ENCODE peak calls at places on chromosome 10, in ten cellular contexts. O, X, N, Z, D, W, M, T, U and I are unnamed samples.

GRCh38 chr10:3071405-3072198 is 4.3 kb downstream of the PFKP start:
- DNase-seq in O (peak), X (peak), N (peak), Z (no peak), D (peak), W (no peak), M (no peak), T (peak), U (no peak), I (peak)

GRCh38 chr10:5496261-5497250 is 2.8 kb downstream of the CALML5 start:
- DNase-seq in O (no peak), X (no peak), N (no peak), Z (no peak), D (no peak), W (no peak), M (no peak), T (no peak), U (peak), I (no peak)

GRCh38 chr10:73591935-73592699 is 975 bp upstream of the USP54 start:
- DNase-seq in O (peak), X (peak), N (no peak), Z (no peak), D (peak), W (no peak), M (peak), T (peak), U (peak), I (peak)

GRCh38 chr10:71093531-71093930 is 118.8 kb upstream of the UNC5B start:
- DNase-seq in O (no peak), X (no peak), N (no peak), Z (peak), D (no peak), W (no peak), M (no peak), T (no peak), U (no peak), I (no peak)

GRCh38 chr10:89805599-89806013 is 104.2 kb downstream of the KIF20B start:
- DNase-seq in O (no peak), X (peak), N (no peak), Z (no peak), D (no peak), W (no peak), M (no peak), T (no peak), U (no peak), I (no peak)

GRCh38 chr10:14926722-14927416 is 27.0 kb downstream of the DCLRE1C start:
- DNase-seq in O (no peak), X (no peak), N (no peak), Z (no peak), D (no peak), W (no peak), M (no peak), T (no peak), U (no peak), I (no peak)

GRCh38 chr10:17607603-17608332 is 9.4 kb downstream of the HACD1 start:
- DNase-seq in O (peak), X (peak), N (peak), Z (no peak), D (peak), W (no peak), M (peak), T (peak), U (no peak), I (peak)

GRCh38 chr10:75137533-75138438 is 26.3 kb downstream of the SAMD8 start:
- DNase-seq in O (peak), X (peak), N (peak), Z (no peak), D (peak), W (no peak), M (no peak), T (peak), U (no peak), I (peak)

GRCh38 chr10:87694011-87694794 is 34.5 kb downstream of the PAPSS2 start:
- DNase-seq in O (no peak), X (no peak), N (peak), Z (peak), D (no peak), W (no peak), M (no peak), T (no peak), U (no peak), I (no peak)

GRCh38 chr10:103069453-103070331 is 123.4 kb downstream of the NT5C2 start:
- DNase-seq in O (peak), X (peak), N (peak), Z (no peak), D (peak), W (peak), M (peak), T (peak), U (peak), I (peak)

GRCh38 chr10:107653832-107654287 is 489.4 kb upstream of the SORCS1 start:
- DNase-seq in O (peak), X (peak), N (peak), Z (no peak), D (peak), W (no peak), M (no peak), T (peak), U (no peak), I (peak)

DNA sequence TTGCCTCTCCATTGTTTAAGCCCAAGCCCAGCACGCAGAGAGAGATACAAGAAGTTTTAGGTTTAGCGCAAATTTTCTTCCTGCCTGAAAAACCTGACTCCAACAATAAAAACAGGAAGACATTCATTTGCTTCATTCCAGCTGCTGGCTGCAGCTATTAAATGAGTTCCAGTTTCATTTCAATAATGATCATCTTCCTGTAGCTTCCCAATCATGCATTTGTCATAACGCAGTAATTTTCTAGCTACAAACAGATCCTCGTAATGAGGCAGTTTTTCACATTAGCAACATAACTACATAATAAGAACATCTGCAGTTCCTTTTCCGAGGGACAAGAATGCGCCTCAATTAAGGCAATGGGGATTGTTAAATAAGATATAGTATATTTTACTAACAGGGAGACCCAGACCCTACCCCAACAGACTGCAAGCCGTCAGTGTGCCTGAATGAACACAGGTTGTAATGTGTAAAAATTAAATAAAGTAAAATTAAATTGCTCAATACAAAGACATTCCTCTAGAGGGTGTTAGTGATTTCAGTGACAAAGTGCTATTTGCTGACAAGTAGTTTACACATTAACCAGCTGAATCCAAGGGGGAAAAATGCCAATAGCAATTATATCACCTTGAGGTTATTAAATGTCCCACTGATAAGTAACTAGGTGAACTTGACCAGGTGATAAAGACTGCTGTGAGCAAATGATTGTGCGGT is 110.7 kb downstream of the EBF3 start:
- DNase-seq in O (peak), X (no peak), N (peak), Z (no peak), D (peak), W (no peak), M (no peak), T (peak), U (no peak), I (peak)
- TF ChIP-seq CTCF in O (peak), X (no peak), N (peak), Z (peak), D (peak), W (no peak), M (peak), T (peak), U (peak), I (peak)

GRCh38 chr10:69320521-69320920 is 42.2 kb downstream of the HK1 start:
- DNase-seq in O (no peak), X (no peak), N (no peak), Z (no peak), D (no peak), W (no peak), M (no peak), T (no peak), U (no peak), I (no peak)
- H3K4me3 ChIP-seq in O (peak), X (no peak), N (no peak), Z (peak), D (peak), W (peak), M (no peak), T (peak), U (peak), I (no peak)

DNA sequence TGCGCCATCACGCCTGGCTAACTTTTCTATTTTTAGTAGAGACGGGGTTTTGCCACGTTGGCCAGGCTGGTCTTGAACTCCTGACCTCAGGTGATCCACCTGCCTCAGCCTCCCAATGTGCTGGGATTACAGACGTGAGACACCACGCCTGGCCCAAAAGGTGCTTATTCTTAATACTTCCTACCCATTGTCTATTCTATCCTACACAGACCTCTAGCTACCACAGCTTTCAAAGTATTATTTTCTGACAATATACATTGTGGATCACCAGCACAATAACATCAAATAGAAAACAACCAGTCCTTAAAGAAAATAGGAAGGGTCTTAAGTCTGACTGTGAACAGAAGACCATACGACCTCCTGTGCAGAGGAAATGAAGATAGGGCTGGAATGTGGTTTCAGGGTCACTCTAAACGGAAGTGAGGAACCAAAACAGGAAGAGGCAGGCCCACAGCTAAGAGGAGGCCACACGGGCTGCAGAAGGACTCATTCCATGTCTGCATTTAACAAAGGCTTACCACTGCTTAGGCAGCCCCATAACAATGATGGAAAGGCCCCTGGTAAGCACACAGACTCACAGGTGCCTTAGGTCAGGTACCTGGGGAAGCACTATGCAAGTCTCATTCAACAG is 115.2 kb downstream of the ZFAND4 start:
- DNase-seq in O (peak), X (peak), N (no peak), Z (no peak), D (no peak), W (no peak), M (no peak), T (no peak), U (no peak), I (peak)
- TF ChIP-seq CTCF in O (no peak), X (no peak), N (no peak), Z (no peak), D (no peak), W (no peak), M (no peak), T (no peak), U (no peak), I (no peak)

GRCh38 chr10:43006490-43006889 is 70.4 kb upstream of the RET start:
- DNase-seq in O (no peak), X (no peak), N (no peak), Z (peak), D (no peak), W (no peak), M (no peak), T (no peak), U (no peak), I (no peak)
- H3K4me3 ChIP-seq in O (no peak), X (no peak), N (no peak), Z (no peak), D (no peak), W (no peak), M (no peak), T (no peak), U (no peak), I (no peak)

GRCh38 chr10:84541289-84541637 is 212.9 kb downstream of the CCSER2 start:
- DNase-seq in O (no peak), X (no peak), N (no peak), Z (no peak), D (no peak), W (no peak), M (peak), T (no peak), U (no peak), I (peak)
- TF ChIP-seq CTCF in O (no peak), X (no peak), N (no peak), Z (no peak), D (no peak), W (no peak), M (peak), T (peak), U (no peak), I (peak)

DNA sequence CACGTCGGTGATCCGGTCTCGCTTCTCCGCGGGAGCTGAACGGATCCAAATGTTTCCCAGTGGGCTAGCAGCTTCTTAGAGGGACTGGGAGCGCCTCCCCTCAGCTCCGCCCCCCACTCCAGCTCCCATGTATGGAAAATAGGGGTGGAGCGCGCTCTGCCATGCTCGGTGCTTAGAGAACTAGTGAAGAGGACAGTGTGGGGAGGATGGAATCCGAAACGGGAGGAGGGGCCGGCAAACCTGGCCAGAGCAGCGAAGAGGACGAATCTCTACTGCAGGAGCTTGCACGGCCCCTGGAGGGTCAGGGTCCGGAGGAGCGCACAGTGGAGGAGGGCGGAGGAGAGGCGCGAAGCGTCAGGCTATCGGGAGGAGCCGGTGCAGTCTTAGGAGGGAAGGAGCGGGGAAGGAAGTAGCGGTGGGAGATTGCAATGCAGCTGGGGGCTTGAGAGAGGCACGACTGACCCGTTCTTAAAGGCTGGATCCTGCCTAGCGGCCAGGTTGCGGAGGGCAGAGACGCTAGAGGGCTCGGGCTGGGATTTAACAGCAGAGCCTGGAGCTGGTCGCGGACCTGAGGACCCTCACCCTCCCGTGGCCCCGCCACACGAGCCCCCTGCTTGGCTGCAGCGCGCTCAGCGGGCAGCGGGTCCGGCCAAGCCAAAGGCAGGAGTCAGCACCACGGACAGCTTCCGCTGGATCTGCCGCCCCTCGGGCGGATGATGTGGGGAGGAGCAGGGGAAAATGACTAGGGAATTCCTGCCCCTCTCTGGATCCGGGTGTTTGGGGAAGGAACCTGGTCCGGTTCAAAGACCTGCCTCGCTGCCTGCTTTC is at the start of gene PRLHR:
- DNase-seq in O (peak), X (peak), N (peak), Z (no peak), D (peak), W (no peak), M (peak), T (no peak), U (no peak), I (peak)
- H3K4me3 ChIP-seq in O (no peak), X (no peak), N (no peak), Z (no peak), D (no peak), W (no peak), M (peak), T (no peak), U (no peak), I (no peak)

DNA sequence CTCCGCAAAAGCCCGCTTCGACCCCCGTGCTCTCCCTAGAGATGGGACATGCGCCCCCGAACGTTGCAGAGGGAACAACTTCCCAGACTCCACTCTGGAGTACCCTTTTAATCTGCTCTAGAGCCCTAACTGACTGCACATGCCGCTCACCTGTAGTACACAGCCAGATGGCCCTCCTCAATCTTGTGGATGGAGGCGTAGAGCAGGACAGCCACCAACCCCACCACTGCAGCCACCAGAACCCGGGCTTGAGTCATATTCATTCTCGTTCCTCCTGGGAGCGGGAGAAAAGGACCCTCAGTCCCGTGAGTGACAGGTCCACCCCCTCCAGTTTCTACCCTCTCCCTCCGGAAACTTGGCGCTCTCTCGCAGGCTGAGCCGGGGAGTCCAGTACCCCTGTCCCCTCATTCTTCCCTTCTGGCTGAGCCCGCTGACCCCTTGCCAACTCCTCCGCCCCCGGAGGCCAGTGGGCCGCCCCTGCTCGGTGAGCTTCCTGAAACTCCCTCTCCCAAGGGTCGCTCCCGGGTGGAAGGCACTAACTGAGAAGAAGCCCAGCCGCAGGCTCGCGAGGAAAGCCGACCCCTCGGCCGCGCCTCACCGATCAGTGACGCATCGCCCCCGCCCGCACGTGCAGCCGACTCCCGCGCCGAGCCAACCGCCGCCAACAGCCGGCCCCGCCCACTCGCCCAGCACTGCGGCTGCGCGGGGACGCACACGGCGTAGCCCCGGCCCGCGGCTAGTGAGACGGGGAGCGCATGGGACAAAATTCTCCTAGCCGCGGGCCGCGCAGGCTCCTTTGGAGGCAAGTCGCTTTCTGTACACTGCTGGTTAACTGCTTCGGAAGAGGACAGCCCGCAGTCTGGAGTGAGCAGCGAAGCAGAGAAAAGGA is at the start of gene ERLIN1:
- DNase-seq in O (peak), X (peak), N (peak), Z (peak), D (peak), W (peak), M (peak), T (peak), U (peak), I (peak)
- TF ChIP-seq CTCF in O (no peak), X (peak), N (no peak), Z (no peak), D (no peak), W (no peak), M (peak), T (peak), U (no peak), I (peak)

GRCh38 chr10:129958118-129958685 is 5.9 kb downstream of the EBF3 start:
- DNase-seq in O (peak), X (no peak), N (no peak), Z (no peak), D (no peak), W (no peak), M (peak), T (no peak), U (no peak), I (peak)
- H3K4me3 ChIP-seq in O (peak), X (no peak), N (no peak), Z (peak), D (no peak), W (peak), M (peak), T (no peak), U (no peak), I (peak)